ENCODE peak calls at places on chromosome 12, in five cellular contexts. F is HepG2, S is K562, Q is GM12878, H is HCT116. J is an unnamed sample.

GRCh38 chr12:2418579-2418978 is 365.8 kb downstream of the CACNA1C start:
- DNase-seq in F (no peak), S (no peak), Q (no peak), H (no peak), J (no peak)

GRCh38 chr12:77229640-77230442 is 164.5 kb upstream of the E2F7 start:
- DNase-seq in F (no peak), S (no peak), Q (no peak), H (no peak), J (peak; percentile 30)

GRCh38 chr12:110373025-110373876 is 30.3 kb downstream of the ANAPC7 start:
- DNase-seq in F (no peak), S (no peak), Q (no peak), H (no peak), J (no peak)

GRCh38 chr12:26046886-26047285 is 78.0 kb downstream of the BHLHE41 start:
- DNase-seq in F (no peak), S (no peak), Q (no peak), H (no peak), J (no peak)

GRCh38 chr12:117567644-117568043 is 206.2 kb upstream of the NOS1 start:
- DNase-seq in F (no peak), S (no peak), Q (peak; percentile 38), H (no peak), J (no peak)

GRCh38 chr12:102736328-102736727 is 180.7 kb downstream of the PAH start:
- DNase-seq in F (no peak), S (no peak), Q (no peak), H (no peak), J (no peak)

GRCh38 chr12:53806689-53807088 is 54.9 kb upstream of the CISTR start:
- DNase-seq in F (no peak), S (no peak), Q (no peak), H (no peak), J (no peak)

GRCh38 chr12:14514154-14514842 is 53.4 kb downstream of the PLBD1 start:
- DNase-seq in F (peak; percentile 5), S (peak; percentile 3), Q (no peak), H (peak; percentile 71), J (no peak)

GRCh38 chr12:111409403-111410228 is 3.9 kb downstream of the SH2B3 start:
- DNase-seq in F (no peak), S (peak; percentile 92), Q (no peak), H (no peak), J (no peak)

GRCh38 chr12:111271674-111272418 is 97.0 kb downstream of the PHETA1 start:
- DNase-seq in F (no peak), S (no peak), Q (no peak), H (peak; percentile 4), J (no peak)

GRCh38 chr12:64082866-64083268 is 139.2 kb downstream of the KICS2 start:
- DNase-seq in F (no peak), S (no peak), Q (no peak), H (no peak), J (no peak)

GRCh38 chr12:32718926-32719325 is 36.8 kb downstream of the YARS2 start:
- DNase-seq in F (no peak), S (no peak), Q (no peak), H (no peak), J (no peak)

GRCh38 chr12:49622501-49623141 is 740 bp upstream of the PRPF40B start:
- DNase-seq in F (no peak), S (peak; percentile 44), Q (peak; percentile 55), H (no peak), J (no peak)

GRCh38 chr12:116977465-116978380 is 67.0 kb downstream of the FBXW8 start:
- DNase-seq in F (no peak), S (no peak), Q (peak; percentile 12), H (no peak), J (peak; percentile 22)

GRCh38 chr12:100566887-100567637 is 6.4 kb upstream of the GAS2L3 start:
- DNase-seq in F (no peak), S (no peak), Q (peak; percentile 71), H (no peak), J (no peak)

GRCh38 chr12:19129486-19130223 is at the start of gene PLEKHA5:
- DNase-seq in F (peak; percentile 44), S (peak; percentile 74), Q (no peak), H (peak; percentile 23), J (peak; percentile 85)

GRCh38 chr12:102955926-102956737 is 1.3 kb upstream of the ASCL1 start:
- DNase-seq in F (no peak), S (no peak), Q (no peak), H (no peak), J (no peak)

GRCh38 chr12:63066136-63066535 is 84.9 kb downstream of the AVPR1A start:
- DNase-seq in F (no peak), S (no peak), Q (no peak), H (no peak), J (no peak)

GRCh38 chr12:127829974-127830543 is 436.9 kb upstream of the TMEM132C start:
- DNase-seq in F (no peak), S (no peak), Q (no peak), H (no peak), J (no peak)

GRCh38 chr12:23083267-23083666 is 458.3 kb downstream of the ETNK1 start:
- DNase-seq in F (no peak), S (peak; percentile 26), Q (no peak), H (no peak), J (no peak)

GRCh38 chr12:93002278-93003054 is 73.4 kb upstream of the EEA1 start:
- DNase-seq in F (no peak), S (peak; percentile 60), Q (no peak), H (no peak), J (no peak)

GRCh38 chr12:63844391-63845341 is at the start of gene SRGAP1:
- DNase-seq in F (peak; percentile 44), S (peak; percentile 22), Q (no peak), H (no peak), J (no peak)

GRCh38 chr12:51818567-51819300 is 29.8 kb downstream of the FIGNL2 start:
- DNase-seq in F (no peak), S (no peak), Q (no peak), H (no peak), J (no peak)

GRCh38 chr12:117360551-117361311 is 695 bp downstream of the NOS1 start:
- DNase-seq in F (no peak), S (no peak), Q (no peak), H (no peak), J (no peak)

GRCh38 chr12:4849024-4849594 is 60.6 kb upstream of the KCNA1 start:
- DNase-seq in F (peak; percentile 30), S (peak; percentile 31), Q (no peak), H (no peak), J (no peak)

GRCh38 chr12:63164911-63165310 is 13.9 kb upstream of the AVPR1A start:
- DNase-seq in F (no peak), S (no peak), Q (no peak), H (no peak), J (no peak)

GRCh38 chr12:109983432-109984142 is 12.6 kb downstream of the GIT2 start:
- DNase-seq in F (no peak), S (no peak), Q (no peak), H (no peak), J (no peak)

DNA sequence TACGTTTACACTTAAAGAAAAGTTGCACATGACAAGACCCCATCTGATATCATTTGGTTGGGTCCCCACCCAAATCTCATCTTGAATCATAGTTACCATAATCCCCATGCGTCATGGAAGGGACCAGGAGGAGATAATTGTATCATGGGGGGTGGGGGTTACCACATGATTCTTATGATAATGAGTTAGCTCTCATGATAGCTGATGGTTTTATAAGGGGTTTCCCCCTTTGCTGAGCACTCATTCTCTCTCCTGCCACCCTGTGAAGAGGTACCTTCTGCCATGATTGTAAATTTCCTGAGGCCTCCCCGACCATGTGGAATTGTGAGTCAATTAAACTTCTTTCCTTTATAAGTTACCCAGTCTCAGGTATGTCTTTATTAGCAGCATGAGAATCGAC is 60.3 kb downstream of the PHLDA1 start:
- DNase-seq in F (no peak), S (no peak), Q (no peak), H (no peak), J (no peak)
- TF ChIP-seq ZNF274 in F (no peak), S (no peak), Q (no peak), H (no peak), J (no peak)

GRCh38 chr12:46660719-46661118 is 165.1 kb downstream of the SLC38A4 start:
- DNase-seq in F (no peak), S (no peak), Q (no peak), H (no peak), J (no peak)
- TF ChIP-seq ZNF274 in F (no peak), S (no peak), Q (no peak), H (no peak), J (no peak)

DNA sequence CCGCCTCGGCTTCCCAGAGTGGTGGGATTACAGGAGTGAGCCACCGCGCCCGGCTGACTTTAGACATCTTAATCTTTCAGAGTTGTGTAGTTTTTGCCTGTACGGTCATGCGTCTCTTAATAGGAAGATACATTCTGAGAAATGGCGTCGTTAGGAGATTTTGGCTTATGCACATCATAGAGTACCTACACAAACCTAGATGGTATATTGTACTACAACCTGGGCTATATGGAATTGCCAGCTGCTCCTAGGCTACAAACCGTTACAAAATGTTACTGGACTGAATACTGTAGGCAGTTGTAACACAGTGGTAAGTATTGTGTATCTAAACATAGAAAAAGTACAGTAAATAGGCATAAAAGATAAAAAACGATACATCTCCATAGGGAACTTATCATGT is 1.3 kb downstream of the TSFM start:
- DNase-seq in F (no peak), S (no peak), Q (no peak), H (no peak), J (no peak)
- TF ChIP-seq ZNF274 in F (no peak), S (no peak), Q (no peak), H (no peak), J (no peak)

DNA sequence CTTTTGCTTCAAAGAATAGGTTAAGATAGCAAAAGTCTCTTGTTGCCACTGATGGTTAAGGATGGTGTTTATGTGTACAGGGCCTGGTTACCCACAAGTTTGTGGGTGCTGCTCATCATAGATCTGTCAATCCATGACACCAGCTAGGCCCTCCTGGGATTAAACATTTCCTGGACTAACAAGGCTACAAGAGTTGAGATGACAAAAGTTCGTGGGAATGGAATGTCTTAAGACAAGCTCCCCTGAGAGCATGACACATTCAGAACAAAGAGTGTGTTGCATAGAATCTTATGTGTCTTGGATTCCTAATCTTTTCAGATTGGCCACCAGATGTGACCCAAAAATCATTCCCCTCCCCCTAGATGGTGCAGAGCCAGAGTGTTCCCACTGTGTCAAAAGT is 592.5 kb upstream of the USP15 start:
- DNase-seq in F (no peak), S (no peak), Q (no peak), H (no peak), J (no peak)
- TF ChIP-seq ZNF274 in F (no peak), S (no peak), Q (no peak), H (no peak), J (no peak)

J was measured in NT2/D1.